ENCODE peak calls at places on chromosomes 11 and 22, in four cellular contexts. B, S, G and Q are unnamed samples.

GRCh38 chr11:65298655-65299179 is 15.9 kb upstream of the CDC42EP2 start:
- DNase-seq in B (no peak), S (no peak), G (peak), Q (no peak)

GRCh38 chr11:34620820-34621792 is at the start of gene EHF:
- DNase-seq in B (no peak), S (no peak), G (no peak), Q (no peak)

GRCh38 chr22:40182231-40182835 is 4.6 kb downstream of the TNRC6B start:
- DNase-seq in B (no peak), S (no peak), G (no peak), Q (no peak)

GRCh38 chr11:368414-369335 is 624 bp upstream of the B4GALNT4 start:
- DNase-seq in B (no peak), S (no peak), G (no peak), Q (no peak)

GRCh38 chr11:283405-284080 is 5.3 kb downstream of the NLRP6 start:
- DNase-seq in B (no peak), S (no peak), G (no peak), Q (no peak)

GRCh38 chr11:1053121-1053901 is 16.8 kb upstream of the MUC6 start:
- DNase-seq in B (no peak), S (no peak), G (no peak), Q (no peak)

GRCh38 chr22:32731372-32731771 is 70.1 kb upstream of the TIMP3 start:
- DNase-seq in B (no peak), S (no peak), G (no peak), Q (no peak)

GRCh38 chr11:57502376-57502775 is 13.1 kb downstream of the SLC43A1 start:
- DNase-seq in B (no peak), S (no peak), G (no peak), Q (no peak)

GRCh38 chr11:122144752-122145151 is 28.7 kb upstream of the BLID start:
- DNase-seq in B (no peak), S (no peak), G (no peak), Q (no peak)

GRCh38 chr11:417652-418342 is 3.0 kb upstream of the SIGIRR start:
- DNase-seq in B (no peak), S (no peak), G (no peak), Q (no peak)

GRCh38 chr11:130340671-130341319 is 26.1 kb upstream of the ZBTB44 start:
- DNase-seq in B (no peak), S (no peak), G (no peak), Q (no peak)

GRCh38 chr11:120597250-120597649 is 85.7 kb downstream of the GRIK4 start:
- DNase-seq in B (no peak), S (no peak), G (no peak), Q (no peak)

GRCh38 chr11:70075836-70076235 is 2.3 kb upstream of the ANO1 start:
- DNase-seq in B (no peak), S (no peak), G (no peak), Q (no peak)

GRCh38 chr11:34988294-34989255 is 72.2 kb downstream of the PDHX start:
- DNase-seq in B (no peak), S (no peak), G (no peak), Q (no peak)